ENCODE peak calls at places on chromosomes 16 and 17, in eight cellular contexts. M, C, D, O, T, V, X and N are unnamed samples.

GRCh38 chr17:2212328-2212981 is 91.1 kb downstream of the SMG6 start:
- DNase-seq in M (no peak), C (peak; percentile 67), D (no peak), O (no peak), T (peak; percentile 64), V (peak; percentile 37), X (peak; percentile 65), N (peak; percentile 18)

GRCh38 chr16:24721830-24722238 is 7.6 kb upstream of the TNRC6A start:
- DNase-seq in M (no peak), C (no peak), D (peak; percentile 12), O (no peak), T (no peak), V (no peak), X (no peak), N (no peak)

GRCh38 chr17:60327122-60327869 is 64.6 kb downstream of the USP32 start:
- DNase-seq in M (no peak), C (no peak), D (no peak), O (no peak), T (no peak), V (no peak), X (no peak), N (no peak)

GRCh38 chr17:80446645-80447405 is 29.6 kb downstream of the NPTX1 start:
- DNase-seq in M (no peak), C (no peak), D (no peak), O (no peak), T (no peak), V (no peak), X (peak; percentile 62), N (peak; percentile 56)

GRCh38 chr17:8408371-8408770 is 10.7 kb upstream of the RNF222 start:
- DNase-seq in M (no peak), C (peak; percentile 84), D (no peak), O (peak; percentile 72), T (no peak), V (no peak), X (peak; percentile 24), N (no peak)

GRCh38 chr16:4800290-4801041 is 2.0 kb downstream of the ROGDI start:
- DNase-seq in M (peak; percentile 58), C (peak; percentile 28), D (peak; percentile 99), O (peak; percentile 80), T (peak; percentile 81), V (no peak), X (peak; percentile 91), N (peak; percentile 88)

GRCh38 chr17:41647940-41648410 is 23.6 kb upstream of the KRT17 start:
- DNase-seq in M (peak; percentile 88), C (peak; percentile 91), D (peak; percentile 74), O (peak; percentile 94), T (peak; percentile 92), V (peak; percentile 93), X (peak; percentile 94), N (peak; percentile 90)

GRCh38 chr16:87305505-87306391 is 11.4 kb downstream of the C16orf95 start:
- DNase-seq in M (no peak), C (no peak), D (peak; percentile 88), O (no peak), T (no peak), V (no peak), X (no peak), N (no peak)

GRCh38 chr16:84175351-84176081 is 11.3 kb downstream of the TAF1C start:
- DNase-seq in M (peak; percentile 51), C (peak; percentile 80), D (peak; percentile 77), O (peak; percentile 58), T (peak; percentile 57), V (peak; percentile 51), X (peak; percentile 91), N (peak; percentile 68)

GRCh38 chr17:18374216-18374615 is 3.4 kb upstream of the EVPLL start:
- DNase-seq in M (no peak), C (no peak), D (no peak), O (no peak), T (no peak), V (no peak), X (no peak), N (no peak)

GRCh38 chr17:18378205-18378505 is 577 bp downstream of the EVPLL start:
- DNase-seq in M (no peak), C (no peak), D (no peak), O (no peak), T (no peak), V (no peak), X (no peak), N (no peak)

GRCh38 chr17:18379246-18380146 is 1.9 kb downstream of the EVPLL start:
- DNase-seq in M (no peak), C (no peak), D (no peak), O (peak; percentile 26), T (no peak), V (no peak), X (no peak), N (no peak)

GRCh38 chr17:18380471-18381157 is 3.0 kb downstream of the EVPLL start:
- DNase-seq in M (no peak), C (no peak), D (no peak), O (no peak), T (no peak), V (no peak), X (no peak), N (no peak)

GRCh38 chr17:18377437-18378204 is at the start of gene EVPLL:
- DNase-seq in M (peak; percentile 88), C (peak; percentile 90), D (peak; percentile 99), O (peak; percentile 81), T (no peak), V (no peak), X (no peak), N (peak; percentile 32)
- TF ChIP-seq POLR2A in M (peak; percentile 48), C (no peak), D (no peak), O (no peak), T (no peak), V (no peak), X (no peak), N (no peak)

GRCh38 chr16:74101390-74101789 is 195.2 kb upstream of the PSMD7 start:
- DNase-seq in M (no peak), C (no peak), D (no peak), O (no peak), T (no peak), V (no peak), X (no peak), N (no peak)
- H3K4me3 ChIP-seq in M (no peak overlapping the region), C (no peak overlapping the region), D (no peak overlapping the region), O (no peak overlapping the region), T (no peak overlapping the region), V (no peak overlapping the region), X (no peak overlapping the region), N (no peak overlapping the region)

GRCh38 chr17:45372325-45372869 is 55.6 kb upstream of the MAP3K14 start:
- DNase-seq in M (no peak), C (no peak), D (no peak), O (no peak), T (no peak), V (peak; percentile 12), X (peak; percentile 50), N (no peak)

GRCh38 chr17:45374501-45374900 is 57.7 kb upstream of the MAP3K14 start:
- DNase-seq in M (no peak), C (no peak), D (no peak), O (no peak), T (no peak), V (no peak), X (no peak), N (no peak)

GRCh38 chr17:45368661-45369060 is 51.8 kb upstream of the MAP3K14 start:
- DNase-seq in M (no peak), C (no peak), D (no peak), O (no peak), T (no peak), V (no peak), X (no peak), N (no peak)

GRCh38 chr17:45370949-45371413 is 54.2 kb upstream of the MAP3K14 start:
- DNase-seq in M (no peak), C (no peak), D (peak; percentile 49), O (no peak), T (no peak), V (peak; percentile 3), X (peak; percentile 36), N (no peak)

DNA sequence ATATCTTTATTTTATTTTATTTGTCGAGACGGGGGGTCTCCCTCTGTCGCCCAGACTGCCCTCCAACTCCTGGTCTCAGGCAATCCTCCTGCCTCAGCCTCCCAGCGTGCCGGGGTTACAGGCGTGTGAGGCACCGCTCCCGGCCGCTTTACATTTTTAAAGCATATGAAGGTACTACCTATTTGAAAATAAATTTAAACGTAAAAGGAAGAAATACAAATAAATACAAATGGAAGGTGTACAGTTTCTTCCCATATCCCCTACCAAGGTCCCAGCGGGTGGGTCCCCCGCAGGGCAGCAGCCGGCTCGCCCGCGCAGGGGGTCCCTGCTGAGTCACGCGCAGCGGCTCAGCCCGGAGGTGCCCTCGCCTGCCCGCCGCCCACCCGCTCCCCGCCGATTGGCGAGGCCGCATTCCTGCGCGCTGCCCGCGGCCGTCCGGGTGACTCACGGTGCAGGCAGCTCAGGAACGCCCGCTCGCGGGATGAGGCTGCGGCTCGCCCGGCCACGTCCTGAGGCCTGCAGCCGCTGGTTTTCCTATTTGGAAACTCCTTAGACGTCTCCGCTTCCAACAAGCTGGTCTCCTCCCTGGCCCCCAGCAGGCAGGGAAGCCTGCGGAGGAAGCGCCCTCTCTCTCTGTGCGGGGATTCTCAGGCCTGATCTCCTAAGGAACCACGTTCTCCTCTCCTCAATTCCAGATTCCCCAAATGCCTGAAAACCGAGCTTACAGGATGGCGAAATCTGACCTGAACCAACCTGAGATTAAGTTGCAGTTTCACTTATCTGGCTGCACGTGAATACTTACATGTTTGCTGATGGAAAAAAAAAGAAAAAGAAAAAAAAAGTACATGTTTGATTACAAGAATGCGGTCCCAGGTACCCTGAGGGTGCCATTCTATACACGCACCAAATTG is 54.8 kb upstream of the MAP3K14 start:
- DNase-seq in M (peak; percentile 82), C (peak; percentile 91), D (peak; percentile 87), O (peak; percentile 82), T (peak; percentile 91), V (peak; percentile 54), X (peak; percentile 90), N (peak; percentile 83)
- TF ChIP-seq POLR2A in M (peak; percentile 44), C (no peak), D (no peak), O (no peak), T (no peak), V (no peak), X (peak; percentile 81), N (peak; percentile 75)

GRCh38 chr16:90022209-90023077 is 3.2 kb upstream of the DBNDD1 start:
- DNase-seq in M (peak; percentile 90), C (peak; percentile 96), D (peak; percentile 96), O (peak; percentile 93), T (peak; percentile 96), V (peak; percentile 78), X (peak; percentile 96), N (peak; percentile 93)
- H3K4me3 ChIP-seq in M (peak overlapping the region; percentile 81), C (peak overlapping the region; percentile 46), D (peak overlapping the region; percentile 79), O (peak overlapping the region; percentile 80), T (peak overlapping the region; percentile 72), V (peak overlapping the region; percentile 62), X (peak overlapping the region; percentile 44), N (peak overlapping the region; percentile 80)

DNA sequence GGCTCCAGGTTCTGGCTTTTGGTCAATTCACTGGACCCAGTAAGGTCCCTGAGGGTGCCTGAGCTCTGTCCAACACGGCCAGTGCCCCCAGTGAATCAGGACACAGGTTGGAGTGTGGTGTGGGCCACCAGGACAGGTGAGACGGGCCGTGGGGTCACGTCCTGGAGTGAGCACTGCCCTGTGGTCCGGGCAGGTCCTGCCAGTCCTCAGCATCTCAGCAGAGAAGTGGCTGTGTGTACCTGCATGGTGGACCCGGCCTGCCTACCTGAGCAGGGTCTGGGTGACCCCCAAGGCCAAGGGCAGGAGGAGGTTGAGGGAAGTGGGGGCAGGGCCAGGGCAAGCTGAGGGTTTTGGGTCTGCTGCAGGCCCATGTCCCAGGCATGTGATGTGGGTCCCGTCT is 1.9 kb upstream of the GNG13 start:
- DNase-seq in M (no peak), C (no peak), D (no peak), O (no peak), T (no peak), V (no peak), X (no peak), N (no peak)
- TF ChIP-seq POLR2A in M (no peak), C (no peak), D (no peak), O (no peak), T (no peak), V (no peak), X (no peak), N (no peak)